ENCODE peak calls at places on chromosome 6, in seven cellular contexts. K, L, I, U, O, F and P are unnamed samples.

GRCh38 chr6:153856929-153857376 is 182.1 kb upstream of the OPRM1 start:
- DNase-seq in K (no peak), L (no peak), I (no peak), U (no peak), O (no peak), F (no peak), P (no peak)

GRCh38 chr6:52582996-52583395 is 6.1 kb upstream of the TRAM2 start:
- DNase-seq in K (no peak), L (no peak), I (no peak), U (no peak), O (no peak), F (no peak), P (no peak)

GRCh38 chr6:51855310-51856082 is 231.9 kb downstream of the PKHD1 start:
- DNase-seq in K (peak), L (peak), I (peak), U (peak), O (peak), F (peak), P (peak)

GRCh38 chr6:157148391-157149323 is 174.7 kb downstream of the TMEM242 start:
- DNase-seq in K (peak), L (peak), I (no peak), U (no peak), O (no peak), F (no peak), P (no peak)

GRCh38 chr6:132937466-132937906 is 123.1 kb downstream of the RPS12 start:
- DNase-seq in K (peak), L (peak), I (peak), U (no peak), O (no peak), F (peak), P (peak)

GRCh38 chr6:5361371-5361770 is 100.1 kb downstream of the FARS2 start:
- DNase-seq in K (no peak), L (no peak), I (no peak), U (no peak), O (no peak), F (no peak), P (no peak)

GRCh38 chr6:1940381-1940780 is 305.0 kb downstream of the GMDS start:
- DNase-seq in K (no peak), L (no peak), I (no peak), U (no peak), O (peak), F (no peak), P (no peak)

GRCh38 chr6:44353336-44353735 is 10.9 kb downstream of the SPATS1 start:
- DNase-seq in K (no peak), L (no peak), I (no peak), U (no peak), O (no peak), F (no peak), P (no peak)

GRCh38 chr6:136793348-136793747 is 1.1 kb upstream of the MAP3K5 start:
- DNase-seq in K (no peak), L (no peak), I (no peak), U (no peak), O (no peak), F (no peak), P (no peak)

GRCh38 chr6:12866422-12867029 is 150.0 kb downstream of the PHACTR1 start:
- DNase-seq in K (no peak), L (no peak), I (no peak), U (no peak), O (no peak), F (no peak), P (no peak)

GRCh38 chr6:41697902-41698349 is 37.5 kb downstream of the TFEB start:
- DNase-seq in K (no peak), L (no peak), I (no peak), U (no peak), O (no peak), F (no peak), P (no peak)

GRCh38 chr6:127997472-127998164 is 96.8 kb upstream of the THEMIS start:
- DNase-seq in K (no peak), L (no peak), I (no peak), U (no peak), O (no peak), F (no peak), P (no peak)

GRCh38 chr6:118720125-118720473 is 68.7 kb upstream of the CEP85L start:
- DNase-seq in K (no peak), L (no peak), I (no peak), U (no peak), O (no peak), F (no peak), P (no peak)

GRCh38 chr6:40997256-40997957 is 41.6 kb downstream of the UNC5CL start:
- DNase-seq in K (peak), L (no peak), I (peak), U (peak), O (no peak), F (peak), P (peak)

GRCh38 chr6:36387440-36388303 is at the start of gene ETV7:
- DNase-seq in K (no peak), L (peak), I (no peak), U (no peak), O (no peak), F (no peak), P (no peak)

GRCh38 chr6:24864345-24864744 is 65.6 kb upstream of the ARMH2 start:
- DNase-seq in K (no peak), L (no peak), I (no peak), U (no peak), O (no peak), F (no peak), P (no peak)

GRCh38 chr6:154602708-154603107 is 92.2 kb upstream of the CNKSR3 start:
- DNase-seq in K (no peak), L (no peak), I (no peak), U (no peak), O (no peak), F (no peak), P (no peak)

GRCh38 chr6:143698759-143699750 is 21.3 kb downstream of the PHACTR2 start:
- DNase-seq in K (no peak), L (no peak), I (peak), U (no peak), O (no peak), F (peak), P (no peak)

GRCh38 chr6:31010393-31011060 is at the start of gene MUC22:
- DNase-seq in K (no peak), L (no peak), I (no peak), U (no peak), O (no peak), F (no peak), P (no peak)
- TF ChIP-seq YY1 in K (no peak), L (no peak), I (no peak), U (no peak), O (no peak), F (no peak), P (no peak)

GRCh38 chr6:73176057-73176456 is 49.2 kb downstream of the KHDC1L start:
- DNase-seq in K (no peak), L (no peak), I (no peak), U (no peak), O (no peak), F (no peak), P (no peak)

GRCh38 chr6:73182021-73182607 is 43.2 kb downstream of the KHDC1L start:
- DNase-seq in K (no peak), L (no peak), I (no peak), U (no peak), O (no peak), F (no peak), P (no peak)

GRCh38 chr6:73180076-73180717 is 45.1 kb downstream of the KHDC1L start:
- DNase-seq in K (no peak), L (no peak), I (no peak), U (no peak), O (no peak), F (no peak), P (no peak)

GRCh38 chr6:73177221-73177944 is 47.9 kb downstream of the KHDC1L start:
- DNase-seq in K (no peak), L (no peak), I (no peak), U (no peak), O (peak), F (no peak), P (no peak)

GRCh38 chr6:73180718-73181619 is 44.3 kb downstream of the KHDC1L start:
- DNase-seq in K (peak), L (peak), I (peak), U (no peak), O (peak), F (peak), P (no peak)
- TF ChIP-seq YY1 in K (no peak), L (no peak), I (no peak), U (no peak), O (no peak), F (no peak), P (no peak)

GRCh38 chr6:73964455-73964854 is 268.5 kb downstream of the CD109 start:
- DNase-seq in K (no peak), L (no peak), I (no peak), U (no peak), O (no peak), F (no peak), P (no peak)

GRCh38 chr6:73965408-73966145 is 269.6 kb downstream of the CD109 start:
- DNase-seq in K (no peak), L (no peak), I (no peak), U (no peak), O (no peak), F (no peak), P (no peak)

GRCh38 chr6:73968358-73968757 is 272.4 kb downstream of the CD109 start:
- DNase-seq in K (no peak), L (no peak), I (no peak), U (no peak), O (no peak), F (no peak), P (no peak)

GRCh38 chr6:73969982-73970960 is 274.3 kb downstream of the CD109 start:
- DNase-seq in K (peak), L (peak), I (peak), U (no peak), O (no peak), F (peak), P (no peak)
- TF ChIP-seq YY1 in K (no peak), L (no peak), I (no peak), U (no peak), O (no peak), F (no peak), P (no peak)

GRCh38 chr6:72955666-72956065 is 269.6 kb downstream of the KHDC1L start:
- DNase-seq in K (no peak), L (no peak), I (no peak), U (no peak), O (no peak), F (no peak), P (no peak)
- TF ChIP-seq YY1 in K (no peak), L (no peak), I (no peak), U (no peak), O (no peak), F (no peak), P (no peak)

DNA sequence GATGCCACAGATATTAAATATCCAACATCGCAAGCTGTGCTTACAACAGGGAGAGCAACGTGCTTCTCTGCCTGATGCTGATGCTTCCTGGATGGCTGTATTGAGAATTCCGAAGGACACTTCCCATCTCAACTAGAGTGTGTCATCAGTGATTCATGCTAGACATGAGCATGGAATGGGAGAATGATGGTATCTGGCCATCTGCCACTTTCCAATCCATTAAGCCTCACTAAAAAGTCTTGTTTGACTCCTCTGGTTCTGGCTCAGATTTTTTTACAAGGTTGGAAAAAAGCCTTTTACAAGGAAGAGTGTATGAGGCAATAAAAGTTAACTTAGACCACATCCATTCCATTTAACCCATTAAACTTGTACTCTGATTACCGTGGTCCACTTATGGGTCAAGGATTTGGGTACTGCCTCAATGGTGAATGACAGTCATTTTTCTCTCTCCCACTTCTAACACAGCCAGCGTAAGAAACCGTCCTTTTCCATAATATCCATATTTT is 265.3 kb downstream of the UST start:
- DNase-seq in K (peak), L (no peak), I (no peak), U (no peak), O (no peak), F (no peak), P (no peak)
- TF ChIP-seq YY1 in K (no peak), L (no peak), I (no peak), U (no peak), O (no peak), F (no peak), P (no peak)

DNA sequence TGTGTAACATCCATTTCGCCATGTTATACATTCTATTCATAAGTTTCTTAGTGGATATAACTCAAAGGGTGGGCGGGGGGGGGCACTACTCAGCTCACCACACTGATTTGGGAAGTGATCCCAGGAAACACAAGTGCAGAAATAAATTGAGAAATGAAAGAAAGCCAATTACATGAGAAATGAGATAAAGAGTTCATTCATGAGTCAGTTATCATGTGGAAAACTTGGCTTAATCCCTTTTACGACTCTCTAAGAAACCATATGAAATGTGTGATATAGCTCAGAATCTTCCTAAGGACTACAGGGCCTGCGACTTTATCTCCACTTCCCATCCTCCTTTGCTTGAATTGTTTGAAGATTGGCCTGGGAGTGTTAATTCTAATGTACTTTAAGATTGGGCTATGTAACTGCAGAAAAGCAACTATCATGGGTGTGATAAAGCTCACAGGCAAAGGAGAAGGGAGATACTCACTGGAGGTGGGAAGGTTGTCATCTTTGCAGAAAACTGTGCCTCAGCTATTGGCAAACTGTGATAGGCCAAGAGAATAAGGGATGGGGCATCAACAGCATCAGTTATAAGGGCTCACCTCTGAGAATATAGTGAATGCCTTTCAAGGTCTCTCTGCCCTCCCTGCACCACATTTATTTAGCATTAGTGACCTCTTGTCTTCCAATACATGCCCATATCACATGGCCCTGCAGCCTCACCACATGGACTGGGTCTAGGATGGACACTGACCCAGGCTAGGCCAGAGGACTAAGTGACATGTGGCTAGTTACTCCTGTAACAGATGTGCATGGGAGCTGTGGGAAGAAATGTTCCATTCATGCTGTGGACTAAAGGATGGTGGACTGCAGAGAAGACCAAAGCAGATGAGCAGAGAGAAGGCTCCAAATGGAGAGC is 3.4 kb upstream of the BTN2A2 start:
- DNase-seq in K (no peak), L (no peak), I (no peak), U (no peak), O (no peak), F (no peak), P (no peak)
- TF ChIP-seq YY1 in K (no peak), L (no peak), I (no peak), U (no peak), O (no peak), F (no peak), P (no peak)

GRCh38 chr6:43090557-43090952 is 14.4 kb downstream of the PTK7 start:
- DNase-seq in K (no peak), L (no peak), I (no peak), U (no peak), O (no peak), F (no peak), P (no peak)

GRCh38 chr6:43088654-43089056 is 12.5 kb downstream of the PTK7 start:
- DNase-seq in K (no peak), L (no peak), I (no peak), U (no peak), O (no peak), F (no peak), P (no peak)

GRCh38 chr6:43089467-43089866 is 13.4 kb downstream of the PTK7 start:
- DNase-seq in K (no peak), L (no peak), I (no peak), U (no peak), O (no peak), F (no peak), P (no peak)

GRCh38 chr6:43091020-43091419 is 14.9 kb downstream of the PTK7 start:
- DNase-seq in K (no peak), L (no peak), I (no peak), U (no peak), O (no peak), F (no peak), P (no peak)

DNA sequence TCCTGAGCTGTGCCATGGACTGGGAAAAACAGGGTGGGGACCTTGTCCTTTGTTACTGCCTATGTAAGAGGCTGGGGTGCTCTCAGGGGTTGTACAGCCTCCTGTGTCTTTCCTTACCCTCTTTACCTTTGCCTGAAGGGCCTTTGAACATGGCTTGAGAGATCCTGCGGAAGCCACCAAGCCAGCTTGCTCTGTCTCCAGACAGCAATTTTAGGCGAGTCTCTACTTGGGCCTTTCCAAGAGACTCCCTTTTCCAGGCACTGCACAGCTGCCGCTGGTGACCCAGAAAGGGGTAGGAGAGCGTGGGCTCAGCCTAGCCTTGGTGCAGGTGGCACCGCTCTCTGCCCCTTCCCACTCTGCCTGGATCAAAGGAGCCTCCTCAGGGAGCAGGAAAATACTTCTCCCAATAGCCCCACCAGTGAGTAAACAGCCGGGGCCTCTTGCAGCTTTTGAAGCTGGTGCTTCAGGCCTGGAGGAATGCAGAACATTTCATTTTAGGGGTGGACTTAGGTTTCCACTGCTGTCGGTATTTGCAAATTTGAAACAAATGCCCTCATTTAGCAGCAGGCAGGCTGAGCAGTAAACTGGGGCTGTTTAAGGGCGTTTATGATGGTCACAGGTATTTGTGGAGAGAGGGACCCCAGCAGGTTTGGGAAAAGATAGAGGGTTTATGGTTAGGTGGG is 13.9 kb downstream of the PTK7 start:
- DNase-seq in K (no peak), L (no peak), I (peak), U (no peak), O (no peak), F (no peak), P (no peak)
- TF ChIP-seq YY1 in K (no peak), L (no peak), I (peak), U (no peak), O (no peak), F (no peak), P (no peak)

DNA sequence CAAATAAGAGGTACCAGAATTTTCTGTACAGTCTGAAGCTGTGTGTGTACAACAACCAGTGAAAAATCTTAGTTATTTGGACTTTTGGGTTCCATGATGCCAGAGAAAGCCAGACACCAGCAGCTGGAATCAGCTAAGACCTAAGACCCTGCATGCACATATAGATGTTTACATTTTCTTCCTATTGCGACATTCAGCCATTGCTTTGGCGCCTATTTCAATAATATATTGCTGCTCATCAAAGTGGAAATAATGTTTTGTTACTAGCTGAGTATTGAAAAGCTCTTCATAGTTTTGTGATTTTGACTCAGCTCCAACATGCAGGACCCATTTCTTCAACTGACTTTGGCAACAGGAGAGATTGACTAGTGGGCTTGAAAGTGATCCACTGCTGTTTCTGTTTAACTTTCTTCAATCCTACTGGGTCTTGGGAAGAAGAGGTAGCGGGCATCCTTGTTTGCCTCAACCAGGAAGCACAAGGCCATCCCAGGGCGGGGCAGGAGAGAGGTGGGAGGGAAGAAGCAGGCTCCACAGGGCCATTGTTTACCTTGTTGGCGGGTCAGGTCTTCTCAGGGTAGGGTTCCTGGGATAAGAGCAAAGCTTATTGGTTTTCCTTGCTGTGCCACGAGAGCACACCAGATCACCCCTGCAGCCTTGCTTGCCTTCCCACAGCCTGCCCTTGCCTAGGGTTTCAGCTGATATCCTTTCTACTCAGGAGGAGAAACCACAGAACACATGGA is 101.3 kb upstream of the ESR1 start:
- DNase-seq in K (no peak), L (no peak), I (no peak), U (no peak), O (no peak), F (no peak), P (no peak)
- TF ChIP-seq YY1 in K (no peak), L (no peak), I (no peak), U (no peak), O (no peak), F (no peak), P (no peak)

GRCh38 chr6:17336425-17336824 is 55.3 kb downstream of the RBM24 start:
- DNase-seq in K (no peak), L (no peak), I (no peak), U (no peak), O (no peak), F (no peak), P (no peak)
- TF ChIP-seq YY1 in K (no peak), L (no peak), I (no peak), U (no peak), O (no peak), F (no peak), P (no peak)